ENCODE peak calls at places on chromosomes 2 and 18, in six cellular contexts. O is hippocampal formation, K is cardiac fibroblast, M is lower lobe of right lung, H is NCI-H345, I is COLO829. G is an unnamed sample.

GRCh38 chr2:64273524-64274398 is 129.5 kb upstream of the PELI1 start:
- DNase-seq in O (peak), K (peak), M (no peak), H (no peak), I (peak), G (peak)

GRCh38 chr2:109171444-109172334 is 42.7 kb downstream of the SH3RF3 start:
- DNase-seq in O (no peak), K (peak), M (no peak), H (no peak), I (no peak), G (no peak)

GRCh38 chr2:50620783-50621182 is 411.1 kb downstream of the NRXN1 start:
- DNase-seq in O (no peak), K (no peak), M (no peak), H (no peak), I (no peak), G (no peak)

GRCh38 chr2:108691447-108691846 is 27.8 kb upstream of the RANBP2 start:
- DNase-seq in O (no peak), K (no peak), M (no peak), H (no peak), I (no peak), G (no peak)

GRCh38 chr2:14756981-14757657 is 124.6 kb downstream of the LRATD1 start:
- DNase-seq in O (no peak), K (peak), M (no peak), H (no peak), I (no peak), G (no peak)

GRCh38 chr2:12844511-12844910 is 127.8 kb downstream of the TRIB2 start:
- DNase-seq in O (no peak), K (peak), M (no peak), H (no peak), I (no peak), G (no peak)

GRCh38 chr2:181778621-181779195 is 98.4 kb upstream of the NEUROD1 start:
- DNase-seq in O (no peak), K (peak), M (no peak), H (no peak), I (peak), G (no peak)

GRCh38 chr2:239323473-239323872 is 77.3 kb downstream of the HDAC4 start:
- DNase-seq in O (no peak), K (no peak), M (no peak), H (no peak), I (no peak), G (no peak)

GRCh38 chr2:197813093-197813787 is 8.8 kb downstream of the PLCL1 start:
- DNase-seq in O (no peak), K (peak), M (no peak), H (no peak), I (peak), G (no peak)

GRCh38 chr2:159960413-159960812 is 102.0 kb downstream of the PLA2R1 start:
- DNase-seq in O (no peak), K (peak), M (no peak), H (peak), I (peak), G (no peak)

GRCh38 chr2:21643180-21643579 is 519.4 kb downstream of the TDRD15 start:
- DNase-seq in O (no peak), K (no peak), M (no peak), H (no peak), I (no peak), G (no peak)

GRCh38 chr18:44679912-44680270 is 797 bp upstream of the SETBP1 start:
- DNase-seq in O (no peak), K (peak), M (peak), H (peak), I (no peak), G (peak)

GRCh38 chr18:37577051-37577611 is 11.5 kb upstream of the CELF4 start:
- DNase-seq in O (no peak), K (peak), M (no peak), H (no peak), I (no peak), G (no peak)

GRCh38 chr18:62928316-62928715 is 213.0 kb downstream of the PHLPP1 start:
- DNase-seq in O (no peak), K (peak), M (no peak), H (no peak), I (no peak), G (no peak)

GRCh38 chr2:111192778-111193368 is 72.2 kb downstream of the BCL2L11 start:
- DNase-seq in O (no peak), K (no peak), M (no peak), H (no peak), I (no peak), G (no peak)

GRCh38 chr2:144515425-144515693 is 4.6 kb downstream of the ZEB2 start:
- DNase-seq in O (no peak), K (no peak), M (no peak), H (no peak), I (no peak), G (no peak)

G was measured in C1 segment of cervical spinal cord.